ENCODE peak calls at places on chromosomes 11 and 22, in six cellular contexts. One of them, this sample, is unnamed.

GRCh38 chr11:11442791-11443190 is 89.7 kb upstream of the CSNK2A3 start:
- DNase-seq in stomach: no peak
- DNase-seq in HepG2: no peak
- DNase-seq in endothelial cell of umbilical vein: no peak
- DNase-seq in esophagus muscularis mucosa: no peak
- DNase-seq in prostate gland: no peak
- DNase-seq in this sample: no peak

GRCh38 chr11:3947084-3947483 is 91.6 kb downstream of the STIM1 start:
- DNase-seq in stomach: no peak
- DNase-seq in HepG2: no peak
- DNase-seq in endothelial cell of umbilical vein: peak; percentile 77
- DNase-seq in esophagus muscularis mucosa: no peak
- DNase-seq in prostate gland: peak; percentile 7
- DNase-seq in this sample: no peak

GRCh38 chr11:86869966-86870570 is 69.7 kb downstream of the PRSS23 start:
- DNase-seq in stomach: peak; percentile 50
- DNase-seq in HepG2: peak; percentile 29
- DNase-seq in endothelial cell of umbilical vein: peak; percentile 67
- DNase-seq in esophagus muscularis mucosa: no peak
- DNase-seq in prostate gland: peak; percentile 28
- DNase-seq in this sample: peak; percentile 6

GRCh38 chr22:43186272-43187170 is at the start of gene TTLL12:
- DNase-seq in stomach: peak; percentile 56
- DNase-seq in HepG2: no peak
- DNase-seq in endothelial cell of umbilical vein: peak; percentile 45
- DNase-seq in esophagus muscularis mucosa: no peak
- DNase-seq in prostate gland: peak; percentile 56
- DNase-seq in this sample: peak; percentile 80

GRCh38 chr11:6320411-6321207 is at the start of gene CAVIN3:
- DNase-seq in stomach: peak; percentile 70
- DNase-seq in HepG2: no peak
- DNase-seq in endothelial cell of umbilical vein: peak; percentile 79
- DNase-seq in esophagus muscularis mucosa: peak; percentile 95
- DNase-seq in prostate gland: peak; percentile 17
- DNase-seq in this sample: peak; percentile 33

GRCh38 chr11:120956710-120957500 is 67.0 kb upstream of the TBCEL start:
- DNase-seq in stomach: no peak
- DNase-seq in HepG2: no peak
- DNase-seq in endothelial cell of umbilical vein: no peak
- DNase-seq in esophagus muscularis mucosa: no peak
- DNase-seq in prostate gland: no peak
- DNase-seq in this sample: no peak

GRCh38 chr11:117473692-117474091 is 146.0 kb downstream of the CEP164 start:
- DNase-seq in stomach: no peak
- DNase-seq in HepG2: no peak
- DNase-seq in endothelial cell of umbilical vein: no peak
- DNase-seq in esophagus muscularis mucosa: no peak
- DNase-seq in prostate gland: no peak
- DNase-seq in this sample: no peak

GRCh38 chr11:73761403-73761945 is 600 bp upstream of the RAB6A start:
- DNase-seq in stomach: no peak
- DNase-seq in HepG2: no peak
- DNase-seq in endothelial cell of umbilical vein: no peak
- DNase-seq in esophagus muscularis mucosa: no peak
- DNase-seq in prostate gland: no peak
- DNase-seq in this sample: no peak

DNA sequence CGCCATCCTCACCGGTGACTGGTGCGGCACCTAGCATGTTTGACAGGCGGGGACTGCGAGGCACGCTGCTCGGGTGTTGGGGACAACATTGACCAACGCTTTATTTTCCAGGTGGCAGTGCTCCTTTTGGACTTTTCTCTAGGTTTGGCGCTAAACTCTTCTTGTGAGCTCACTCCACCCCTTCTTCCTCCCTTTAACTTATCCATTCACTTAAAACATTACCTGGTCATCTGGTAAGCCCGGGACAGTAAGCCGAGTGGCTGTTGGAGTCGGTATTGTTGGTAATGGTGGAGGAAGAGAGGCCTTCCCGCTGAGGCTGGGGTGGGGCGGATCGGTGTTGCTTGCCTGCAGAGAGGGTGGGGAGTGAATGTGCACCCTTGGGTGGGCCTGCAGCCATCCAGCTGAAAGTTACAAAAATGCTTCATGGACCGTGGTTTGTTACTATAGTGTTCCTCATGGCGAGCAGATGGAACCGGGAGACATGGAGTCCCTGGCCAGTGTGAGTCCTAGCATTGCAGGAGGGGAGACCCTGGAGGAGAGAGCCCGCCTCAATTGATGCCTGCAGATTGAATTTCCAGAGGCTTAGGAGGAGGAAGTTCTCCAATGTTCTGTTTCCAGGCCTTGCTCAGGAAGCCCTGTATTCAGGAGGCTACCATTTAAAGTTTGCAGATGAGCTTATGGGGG is 1.1 kb downstream of the NEAT1 start:
- DNase-seq in stomach: peak; percentile 40
- DNase-seq in HepG2: no peak
- DNase-seq in endothelial cell of umbilical vein: peak; percentile 28
- DNase-seq in esophagus muscularis mucosa: no peak
- DNase-seq in prostate gland: no peak
- DNase-seq in this sample: no peak
- TF ChIP-seq POLR2AphosphoS5 in stomach: peak; percentile 43
- TF ChIP-seq POLR2AphosphoS5 in HepG2: peak; percentile 12
- TF ChIP-seq POLR2AphosphoS5 in endothelial cell of umbilical vein: no peak
- TF ChIP-seq POLR2AphosphoS5 in esophagus muscularis mucosa: no peak
- TF ChIP-seq POLR2AphosphoS5 in prostate gland: peak; percentile 70
- TF ChIP-seq POLR2AphosphoS5 in this sample: peak; percentile 90

DNA sequence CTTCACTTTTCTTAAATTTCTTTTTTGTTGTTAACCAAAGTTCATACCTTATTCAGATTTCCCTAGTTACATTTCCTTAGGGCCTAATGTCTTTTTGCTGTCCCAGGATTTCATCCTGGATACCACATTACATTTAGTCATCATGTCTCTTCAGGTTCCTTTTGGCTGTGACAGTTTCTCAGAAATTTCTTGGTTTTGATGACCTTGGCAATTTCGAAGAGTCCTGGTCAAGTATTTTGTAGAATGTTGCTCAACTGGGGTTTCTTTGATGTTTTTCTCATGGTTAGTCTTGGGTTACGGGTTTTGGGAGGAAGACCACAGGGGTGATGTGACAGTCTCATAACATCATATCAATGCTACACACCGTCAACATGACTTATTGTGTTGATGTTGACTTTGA is 39.8 kb upstream of the FDX1 start:
- DNase-seq in stomach: no peak
- DNase-seq in HepG2: no peak
- DNase-seq in endothelial cell of umbilical vein: no peak
- DNase-seq in esophagus muscularis mucosa: no peak
- DNase-seq in prostate gland: no peak
- DNase-seq in this sample: no peak
- TF ChIP-seq POLR2A in stomach: no peak
- TF ChIP-seq POLR2A in HepG2: no peak
- TF ChIP-seq POLR2A in endothelial cell of umbilical vein: no peak
- TF ChIP-seq POLR2A in esophagus muscularis mucosa: no peak
- TF ChIP-seq POLR2A in prostate gland: no peak
- TF ChIP-seq POLR2A in this sample: no peak

GRCh38 chr22:49901457-49901856 is 16.8 kb downstream of the ALG12 start:
- DNase-seq in stomach: no peak
- DNase-seq in HepG2: no peak
- DNase-seq in endothelial cell of umbilical vein: no peak
- DNase-seq in esophagus muscularis mucosa: no peak
- DNase-seq in prostate gland: no peak
- DNase-seq in this sample: no peak
- TF ChIP-seq POLR2AphosphoS5 in stomach: no peak
- TF ChIP-seq POLR2AphosphoS5 in HepG2: peak; percentile 41
- TF ChIP-seq POLR2AphosphoS5 in endothelial cell of umbilical vein: no peak
- TF ChIP-seq POLR2AphosphoS5 in esophagus muscularis mucosa: no peak
- TF ChIP-seq POLR2AphosphoS5 in prostate gland: no peak
- TF ChIP-seq POLR2AphosphoS5 in this sample: peak; percentile 66

GRCh38 chr11:1837171-1838076 is 1.4 kb upstream of the TNNI2 start:
- DNase-seq in stomach: peak; percentile 62
- DNase-seq in HepG2: peak; percentile 45
- DNase-seq in endothelial cell of umbilical vein: peak; percentile 19
- DNase-seq in esophagus muscularis mucosa: no peak
- DNase-seq in prostate gland: no peak
- DNase-seq in this sample: peak; percentile 98
- TF ChIP-seq POLR2A in stomach: no peak
- TF ChIP-seq POLR2A in HepG2: no peak
- TF ChIP-seq POLR2A in endothelial cell of umbilical vein: no peak
- TF ChIP-seq POLR2A in esophagus muscularis mucosa: no peak
- TF ChIP-seq POLR2A in prostate gland: no peak
- TF ChIP-seq POLR2A in this sample: no peak

DNA sequence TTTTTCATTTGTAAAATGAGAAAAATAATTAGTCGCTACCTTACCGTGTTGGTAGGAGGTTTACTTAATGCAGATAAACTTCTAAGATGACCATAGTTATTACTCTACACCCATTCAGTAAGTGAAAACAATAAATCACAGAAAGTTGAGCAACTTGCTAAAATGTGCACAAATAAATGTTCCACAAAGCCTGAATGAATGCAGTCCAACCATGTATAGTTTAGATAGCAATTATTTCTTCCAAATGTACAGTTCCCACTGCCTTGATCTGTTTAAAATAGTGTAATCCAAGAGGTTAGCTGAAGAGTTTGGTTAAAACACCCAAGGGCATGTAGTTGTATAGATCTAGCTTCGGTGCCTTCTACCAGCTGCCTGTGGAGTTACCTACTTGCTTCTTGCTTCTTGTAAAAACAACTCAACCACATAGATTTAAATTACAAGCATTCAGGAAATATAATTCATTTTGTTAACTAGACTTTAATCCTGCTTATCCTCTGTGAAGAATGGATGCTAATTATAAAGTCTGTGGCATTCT is 106.3 kb upstream of the CARD18 start:
- DNase-seq in stomach: no peak
- DNase-seq in HepG2: no peak
- DNase-seq in endothelial cell of umbilical vein: no peak
- DNase-seq in esophagus muscularis mucosa: no peak
- DNase-seq in prostate gland: no peak
- DNase-seq in this sample: no peak
- TF ChIP-seq POLR2AphosphoS5 in stomach: no peak
- TF ChIP-seq POLR2AphosphoS5 in HepG2: no peak
- TF ChIP-seq POLR2AphosphoS5 in endothelial cell of umbilical vein: no peak
- TF ChIP-seq POLR2AphosphoS5 in esophagus muscularis mucosa: no peak
- TF ChIP-seq POLR2AphosphoS5 in prostate gland: no peak
- TF ChIP-seq POLR2AphosphoS5 in this sample: no peak

DNA sequence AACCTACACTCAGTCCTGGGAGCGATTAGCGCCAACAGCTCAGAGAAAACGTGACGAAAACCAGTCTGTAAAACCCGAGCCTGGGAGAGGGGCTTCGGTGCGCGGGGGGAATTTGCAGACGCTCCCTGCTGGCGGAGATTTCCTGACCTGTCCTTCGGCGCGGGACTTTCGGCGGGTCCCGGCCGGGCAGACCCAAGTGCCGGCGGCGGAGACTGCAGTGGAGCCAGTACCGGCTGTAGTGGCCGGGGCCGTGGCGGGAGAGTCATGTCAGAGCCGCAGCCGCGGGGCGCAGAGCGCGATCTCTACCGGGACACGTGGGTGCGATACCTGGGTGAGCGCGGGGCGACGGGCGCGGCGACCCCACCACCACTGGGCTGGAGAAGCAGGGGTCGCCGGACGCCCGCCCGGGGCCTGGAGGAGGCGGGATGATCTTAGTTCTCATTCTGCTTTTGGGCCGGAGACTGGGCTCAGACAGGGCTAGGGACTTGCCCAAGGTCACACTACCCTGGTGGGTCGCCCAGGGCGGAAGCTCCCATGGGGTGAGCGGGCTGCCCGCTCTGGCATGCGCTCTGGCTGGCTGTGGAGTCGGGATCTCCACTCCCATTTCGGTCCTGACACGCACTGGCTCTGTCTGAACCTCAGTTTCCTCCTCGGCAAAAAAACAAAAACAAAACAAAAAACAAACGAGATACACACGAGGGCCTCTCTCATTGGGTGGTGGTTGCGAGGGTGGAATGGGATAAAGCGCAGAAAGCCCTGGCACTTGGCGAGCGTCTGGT is at the start of gene MTFP1:
- DNase-seq in stomach: peak; percentile 66
- DNase-seq in HepG2: peak; percentile 66
- DNase-seq in endothelial cell of umbilical vein: peak; percentile 72
- DNase-seq in esophagus muscularis mucosa: no peak
- DNase-seq in prostate gland: peak; percentile 35
- DNase-seq in this sample: peak; percentile 49
- TF ChIP-seq POLR2A in stomach: no peak
- TF ChIP-seq POLR2A in HepG2: peak; percentile 43
- TF ChIP-seq POLR2A in endothelial cell of umbilical vein: peak; percentile 64
- TF ChIP-seq POLR2A in esophagus muscularis mucosa: no peak
- TF ChIP-seq POLR2A in prostate gland: peak; percentile 44
- TF ChIP-seq POLR2A in this sample: peak; percentile 51

This sample was measured in GM12892.